ENCODE peak calls at places on chromosome 3, in four cellular contexts. C, Q, G and W are unnamed samples.

GRCh38 chr3:194592798-194593752 is 40.1 kb downstream of the TMEM44 start:
- DNase-seq in Q (no peak), C (no peak), G (no peak), W (peak; percentile 50)

GRCh38 chr3:134665243-134665642 is 14.4 kb upstream of the KY start:
- DNase-seq in C (no peak), G (no peak), Q (no peak), W (no peak)

GRCh38 chr3:43773273-43774104 is 82.8 kb downstream of the ABHD5 start:
- DNase-seq in C (no peak), G (no peak), Q (peak; percentile 85), W (peak; percentile 17)

GRCh38 chr3:60770532-60770931 is 480.7 kb downstream of the FHIT start:
- DNase-seq in G (no peak), C (no peak), Q (no peak), W (no peak)

GRCh38 chr3:37671000-37671483 is 190.6 kb upstream of the CTDSPL start:
- DNase-seq in Q (no peak), G (no peak), C (no peak), W (no peak)

GRCh38 chr3:15875016-15875689 is 77.4 kb upstream of the ANKRD28 start:
- DNase-seq in C (no peak), Q (no peak), G (no peak), W (no peak)

GRCh38 chr3:155682437-155682836 is 62.4 kb downstream of the PLCH1 start:
- DNase-seq in Q (peak; percentile 20), C (no peak), G (no peak), W (no peak)

GRCh38 chr3:149589332-149589731 is 68.5 kb downstream of the WWTR1 start:
- DNase-seq in Q (no peak), C (no peak), G (peak; percentile 86), W (peak; percentile 44)

GRCh38 chr3:149267565-149267964 is 45.9 kb upstream of the CP start:
- DNase-seq in Q (no peak), C (no peak), G (no peak), W (no peak)

GRCh38 chr3:150610785-150611184 is 7.7 kb downstream of the SELENOT start:
- DNase-seq in G (no peak), Q (no peak), C (no peak), W (no peak)

GRCh38 chr3:94423566-94423965 is 360.7 kb downstream of the NSUN3 start:
- DNase-seq in Q (no peak), C (no peak), G (no peak), W (no peak)

GRCh38 chr3:45942051-45942825 is 1.0 kb upstream of the CXCR6 start:
- DNase-seq in Q (no peak), C (no peak), G (peak; percentile 5), W (peak; percentile 21)

GRCh38 chr3:63343674-63344073 is 65.6 kb downstream of the SYNPR start:
- DNase-seq in Q (peak; percentile 93), C (peak; percentile 96), G (peak; percentile 90), W (peak; percentile 93)

GRCh38 chr3:150388468-150389418 is 19.4 kb upstream of the TSC22D2 start:
- DNase-seq in G (no peak), Q (no peak), C (no peak), W (no peak)

GRCh38 chr3:47108546-47108945 is 55.4 kb downstream of the SETD2 start:
- DNase-seq in G (no peak), Q (no peak), C (no peak), W (no peak)

GRCh38 chr3:191238321-191238817 is 39.3 kb downstream of the OSTN start:
- DNase-seq in C (no peak), Q (peak; percentile 2), G (no peak), W (no peak)

GRCh38 chr3:140377644-140378043 is 300.2 kb upstream of the TRIM42 start:
- DNase-seq in G (no peak), C (no peak), Q (no peak), W (no peak)

GRCh38 chr3:158430968-158431367 is 140.0 kb upstream of the MLF1 start:
- DNase-seq in C (no peak), Q (no peak), G (no peak), W (no peak)

GRCh38 chr3:39146611-39147373 is 6.6 kb downstream of the CSRNP1 start:
- DNase-seq in Q (peak; percentile 71), G (peak; percentile 86), C (no peak), W (peak; percentile 95)

GRCh38 chr3:166696104-166696503 is 684.0 kb downstream of the ZBBX start:
- DNase-seq in Q (no peak), G (no peak), C (no peak), W (no peak)

GRCh38 chr3:193903976-193904375 is 232.0 kb upstream of the HES1 start:
- DNase-seq in Q (no peak), G (no peak), C (peak; percentile 39), W (no peak)

GRCh38 chr3:194960446-194961032 is 274.9 kb downstream of the FAM43A start:
- DNase-seq in Q (no peak), G (no peak), C (no peak), W (no peak)

GRCh38 chr3:160948273-160948672 is 156.9 kb downstream of the B3GALNT1 start:
- DNase-seq in C (no peak), Q (no peak), G (no peak), W (no peak)

GRCh38 chr3:32238816-32239637 is 547 bp downstream of the CMTM8 start:
- DNase-seq in C (peak; percentile 44), Q (no peak), G (no peak), W (no peak)